ENCODE peak calls at places on chromosomes 3 and 15, in five cellular contexts. One of them, this sample, is unnamed.

GRCh38 chr3:42526616-42527367 is 24.3 kb downstream of the VIPR1 start:
- DNase-seq in RKO: no peak
- DNase-seq in MCF 10A: no peak
- DNase-seq in SK-N-SH: no peak
- DNase-seq in GM23338: peak
- DNase-seq in this sample: no peak

GRCh38 chr15:71920573-71920972 is 110.2 kb downstream of the NR2E3 start:
- DNase-seq in RKO: no peak
- DNase-seq in MCF 10A: no peak
- DNase-seq in SK-N-SH: no peak
- DNase-seq in GM23338: no peak
- DNase-seq in this sample: no peak

GRCh38 chr3:43369404-43370345 is 83.3 kb downstream of the SNRK start:
- DNase-seq in RKO: no peak
- DNase-seq in MCF 10A: no peak
- DNase-seq in SK-N-SH: no peak
- DNase-seq in GM23338: no peak
- DNase-seq in this sample: no peak

GRCh38 chr15:66943456-66944095 is 121.8 kb upstream of the SMAD3 start:
- DNase-seq in RKO: no peak
- DNase-seq in MCF 10A: no peak
- DNase-seq in SK-N-SH: no peak
- DNase-seq in GM23338: peak
- DNase-seq in this sample: no peak

GRCh38 chr3:66303556-66303955 is 82.8 kb downstream of the SLC25A26 start:
- DNase-seq in RKO: no peak
- DNase-seq in MCF 10A: no peak
- DNase-seq in SK-N-SH: no peak
- DNase-seq in GM23338: no peak
- DNase-seq in this sample: no peak

GRCh38 chr15:71588746-71589145 is 221.6 kb upstream of the NR2E3 start:
- DNase-seq in RKO: peak
- DNase-seq in MCF 10A: peak
- DNase-seq in SK-N-SH: no peak
- DNase-seq in GM23338: peak
- DNase-seq in this sample: peak

GRCh38 chr15:31262901-31263671 is 63.5 kb upstream of the KLF13 start:
- DNase-seq in RKO: no peak
- DNase-seq in MCF 10A: peak
- DNase-seq in SK-N-SH: no peak
- DNase-seq in GM23338: no peak
- DNase-seq in this sample: peak

GRCh38 chr3:128878556-128879124 is 780 bp upstream of the ACAD9 start:
- DNase-seq in RKO: peak
- DNase-seq in MCF 10A: peak
- DNase-seq in SK-N-SH: peak
- DNase-seq in GM23338: peak
- DNase-seq in this sample: peak

GRCh38 chr3:178255315-178255714 is 280.9 kb upstream of the KCNMB2 start:
- DNase-seq in RKO: no peak
- DNase-seq in MCF 10A: peak
- DNase-seq in SK-N-SH: no peak
- DNase-seq in GM23338: no peak
- DNase-seq in this sample: no peak

GRCh38 chr3:58179235-58180098 is 31.3 kb downstream of the DNASE1L3 start:
- DNase-seq in RKO: no peak
- DNase-seq in MCF 10A: no peak
- DNase-seq in SK-N-SH: no peak
- DNase-seq in GM23338: no peak
- DNase-seq in this sample: no peak

GRCh38 chr3:184597783-184598182 is 36.2 kb downstream of the EPHB3 start:
- DNase-seq in RKO: no peak
- DNase-seq in MCF 10A: no peak
- DNase-seq in SK-N-SH: no peak
- DNase-seq in GM23338: no peak
- DNase-seq in this sample: no peak

GRCh38 chr3:128278761-128279593 is 125.7 kb downstream of the EEFSEC start:
- DNase-seq in RKO: no peak
- DNase-seq in MCF 10A: no peak
- DNase-seq in SK-N-SH: peak
- DNase-seq in GM23338: peak
- DNase-seq in this sample: peak

GRCh38 chr3:187211532-187212274 is 14.4 kb downstream of the RTP1 start:
- DNase-seq in RKO: no peak
- DNase-seq in MCF 10A: peak
- DNase-seq in SK-N-SH: no peak
- DNase-seq in GM23338: no peak
- DNase-seq in this sample: peak

GRCh38 chr15:25862469-25863066 is 559 bp downstream of the ATP10A start:
- DNase-seq in RKO: no peak
- DNase-seq in MCF 10A: no peak
- DNase-seq in SK-N-SH: no peak
- DNase-seq in GM23338: peak
- DNase-seq in this sample: peak

GRCh38 chr3:158912188-158912587 is 110.3 kb downstream of the MFSD1 start:
- DNase-seq in RKO: no peak
- DNase-seq in MCF 10A: no peak
- DNase-seq in SK-N-SH: no peak
- DNase-seq in GM23338: peak
- DNase-seq in this sample: no peak

GRCh38 chr3:12187448-12188327 is 29.0 kb upstream of the TIMP4 start:
- DNase-seq in RKO: no peak
- DNase-seq in MCF 10A: peak
- DNase-seq in SK-N-SH: no peak
- DNase-seq in GM23338: no peak
- DNase-seq in this sample: peak

GRCh38 chr3:128647307-128647706 is 3.3 kb downstream of the RPN1 start:
- DNase-seq in RKO: no peak
- DNase-seq in MCF 10A: no peak
- DNase-seq in SK-N-SH: no peak
- DNase-seq in GM23338: no peak
- DNase-seq in this sample: no peak